ENCODE peak calls at places on chromosomes 5 and 9, in four cellular contexts. T, V, O and D are unnamed samples.

GRCh38 chr9:116901260-116901659 is 214.2 kb downstream of the TRIM32 start:
- DNase-seq in T (no peak), V (no peak), O (no peak), D (no peak)

GRCh38 chr9:89501311-89501898 is 3.5 kb upstream of the SEMA4D start:
- DNase-seq in T (no peak), V (no peak), O (no peak), D (no peak)

GRCh38 chr9:89419978-89420394 is 77.9 kb downstream of the SEMA4D start:
- DNase-seq in T (no peak), V (no peak), O (no peak), D (no peak)

GRCh38 chr5:139636207-139636792 is 11.8 kb upstream of the CXXC5 start:
- DNase-seq in T (no peak), V (no peak), O (no peak), D (no peak)

GRCh38 chr5:143229896-143230675 is 173.4 kb downstream of the NR3C1 start:
- DNase-seq in T (no peak), V (no peak), O (no peak), D (no peak)

GRCh38 chr5:145598184-145598583 is 237.0 kb downstream of the PRELID2 start:
- DNase-seq in T (no peak), V (no peak), O (no peak), D (no peak)

GRCh38 chr5:118405650-118406061 is 582.7 kb downstream of the DTWD2 start:
- DNase-seq in T (peak; percentile 12), V (no peak), O (no peak), D (no peak)

GRCh38 chr5:171131499-171131898 is 177.5 kb upstream of the TLX3 start:
- DNase-seq in T (no peak), V (no peak), O (no peak), D (no peak)

GRCh38 chr5:154309361-154309725 is 118.8 kb downstream of the GALNT10 start:
- DNase-seq in T (no peak), V (no peak), O (peak; percentile 27), D (no peak)

GRCh38 chr9:1890806-1891205 is 124.3 kb upstream of the SMARCA2 start:
- DNase-seq in T (no peak), V (no peak), O (no peak), D (no peak)

GRCh38 chr5:148179234-148179824 is 11.0 kb downstream of the SPINK14 start:
- DNase-seq in T (peak; percentile 4), V (no peak), O (peak; percentile 71), D (peak; percentile 26)

GRCh38 chr5:157933005-157933404 is 74.1 kb upstream of the CLINT1 start:
- DNase-seq in T (no peak), V (no peak), O (no peak), D (no peak)

GRCh38 chr5:98372351-98372750 is 401.1 kb upstream of the RGMB start:
- DNase-seq in T (no peak), V (no peak), O (no peak), D (no peak)

GRCh38 chr9:121310571-121310970 is 42.6 kb downstream of the GSN start:
- DNase-seq in T (no peak), V (no peak), O (no peak), D (no peak)

GRCh38 chr9:72211047-72211446 is 61.8 kb downstream of the GDA start:
- DNase-seq in T (no peak), V (no peak), O (no peak), D (no peak)